ENCODE peak calls at places on chromosomes 11 and 22, in seven cellular contexts. J is SK-N-SH, M is DND-41, K is neural progenitor cell, Z is endodermal cell, E is HepG2, Q is fibroblast of lung. R is an unnamed sample.

GRCh38 chr11:129618046-129618569 is 197.5 kb upstream of the TMEM45B start:
- DNase-seq in K (no peak), Q (no peak), E (no peak), Z (no peak), M (no peak), J (no peak), R (no peak)

GRCh38 chr11:110305169-110306018 is 9.0 kb upstream of the RDX start:
- DNase-seq in Q (peak), K (no peak), E (peak), Z (no peak), M (no peak), J (peak), R (no peak)

GRCh38 chr22:28741200-28741757 is 341 bp downstream of the CHEK2 start:
- DNase-seq in E (no peak), K (peak), M (no peak), J (no peak), Z (no peak), Q (no peak), R (no peak)

GRCh38 chr22:35631597-35631996 is 14.5 kb upstream of the MB start:
- DNase-seq in K (no peak), E (peak), M (peak), Z (peak), Q (no peak), J (peak), R (peak)

GRCh38 chr22:30074994-30075393 is 5.3 kb upstream of the HORMAD2 start:
- DNase-seq in Z (no peak), J (no peak), E (no peak), Q (no peak), K (no peak), M (no peak), R (no peak)

GRCh38 chr11:66856496-66857233 is at the start of gene LRFN4:
- DNase-seq in M (no peak), K (peak), E (no peak), Q (peak), Z (no peak), J (peak), R (peak)

GRCh38 chr22:17751596-17751995 is 22.7 kb downstream of the BID start:
- DNase-seq in E (no peak), K (no peak), J (no peak), Q (no peak), Z (no peak), M (no peak), R (no peak)

GRCh38 chr22:35451602-35452001 is 51.7 kb downstream of the MCM5 start:
- DNase-seq in J (no peak), Z (peak), K (no peak), Q (no peak), M (no peak), E (no peak), R (no peak)

GRCh38 chr11:10588904-10589303 is 20.4 kb upstream of the LYVE1 start:
- DNase-seq in E (no peak), M (peak), K (no peak), Z (no peak), J (no peak), Q (no peak), R (no peak)

GRCh38 chr11:103170865-103171264 is 61.6 kb downstream of the DYNC2H1 start:
- DNase-seq in Q (peak), J (no peak), Z (no peak), K (no peak), E (no peak), M (no peak), R (no peak)

GRCh38 chr11:128503231-128503991 is 83.9 kb downstream of the ETS1 start:
- DNase-seq in Q (peak), J (no peak), Z (no peak), K (no peak), E (no peak), M (no peak), R (no peak)

GRCh38 chr22:42217752-42218280 is 52.6 kb downstream of the TCF20 start:
- DNase-seq in K (peak), M (no peak), Q (peak), J (no peak), Z (no peak), E (no peak), R (no peak)

GRCh38 chr11:126380909-126381308 is 25.4 kb downstream of the ST3GAL4 start:
- DNase-seq in M (no peak), E (no peak), J (no peak), Z (no peak), K (no peak), Q (no peak), R (no peak)

GRCh38 chr11:119315139-119316016 is 1.6 kb downstream of the MCAM start:
- DNase-seq in Q (peak), E (no peak), M (peak), K (peak), Z (peak), J (peak), R (no peak)

GRCh38 chr22:17264321-17265052 is 45.3 kb upstream of the ADA2 start:
- DNase-seq in K (peak), M (no peak), J (peak), Z (peak), Q (peak), E (no peak), R (no peak)

GRCh38 chr22:46577361-46578249 is 40.2 kb upstream of the CELSR1 start:
- DNase-seq in Z (peak), Q (no peak), M (no peak), E (no peak), J (peak), K (peak), R (no peak)

GRCh38 chr22:27488456-27489224 is 312.9 kb downstream of the MN1 start:
- DNase-seq in K (no peak), J (peak), E (peak), M (no peak), Z (no peak), Q (no peak), R (peak)

GRCh38 chr11:95849087-95849825 is 59.0 kb downstream of the CEP57 start:
- DNase-seq in K (peak), Q (peak), M (peak), E (peak), J (peak), Z (peak), R (peak)

GRCh38 chr22:29044657-29045176 is 16.9 kb downstream of the C22orf31 start:
- DNase-seq in J (no peak), Z (no peak), E (peak), Q (peak), K (no peak), M (no peak), R (no peak)

GRCh38 chr22:29695129-29695926 is 24.5 kb upstream of the CABP7 start:
- DNase-seq in J (peak), K (no peak), E (no peak), M (no peak), Q (no peak), Z (no peak), R (no peak)

GRCh38 chr11:1694064-1694845 is 2.7 kb upstream of the KRTAP5-6 start:
- DNase-seq in E (peak), K (peak), M (peak), Q (peak), Z (peak), J (peak), R (peak)

GRCh38 chr22:40665312-40665711 is 14.0 kb upstream of the MCHR1 start:
- DNase-seq in Z (no peak), J (no peak), E (no peak), Q (peak), M (no peak), K (no peak), R (no peak)

GRCh38 chr11:32366671-32367070 is 68.7 kb downstream of the WT1 start:
- DNase-seq in Q (peak), M (no peak), E (no peak), Z (no peak), J (no peak), K (no peak), R (no peak)

GRCh38 chr11:44797051-44797450 is 70.3 kb downstream of the TSPAN18 start:
- DNase-seq in Q (no peak), J (no peak), K (no peak), E (no peak), M (no peak), Z (no peak), R (no peak)

GRCh38 chr22:46936378-46936916 is 174.0 kb downstream of the TBC1D22A start:
- DNase-seq in Z (no peak), Q (peak), J (no peak), K (no peak), M (no peak), E (peak), R (peak)

GRCh38 chr11:88102595-88102929 is 72.7 kb downstream of the RAB38 start:
- DNase-seq in Q (no peak), J (no peak), E (no peak), Z (no peak), M (no peak), K (no peak), R (no peak)

GRCh38 chr22:27045103-27045940 is 387.9 kb downstream of the MIAT start:
- DNase-seq in Z (no peak), Q (peak), J (no peak), K (no peak), E (no peak), M (no peak), R (no peak)

GRCh38 chr11:134476435-134477021 is 64.5 kb upstream of the B3GAT1 start:
- DNase-seq in J (no peak), M (peak), Z (peak), K (peak), E (no peak), Q (no peak), R (no peak)

GRCh38 chr11:78161937-78162336 is 22.5 kb upstream of the ALG8 start:
- DNase-seq in M (no peak), K (no peak), E (no peak), Z (no peak), J (peak), Q (peak), R (no peak)

GRCh38 chr22:17866127-17866526 is 91.9 kb upstream of the BID start:
- DNase-seq in E (no peak), K (no peak), Q (no peak), Z (no peak), J (no peak), M (no peak), R (no peak)

GRCh38 chr11:35147273-35147672 is 8.3 kb downstream of the CD44 start:
- DNase-seq in K (no peak), J (no peak), E (no peak), Q (no peak), M (no peak), Z (no peak), R (no peak)

GRCh38 chr11:17915500-17916143 is 97.2 kb downstream of the SERGEF start:
- DNase-seq in E (no peak), M (no peak), J (no peak), Q (peak), K (no peak), Z (no peak), R (no peak)

GRCh38 chr11:35009191-35009940 is 92.9 kb downstream of the PDHX start:
- DNase-seq in J (no peak), Q (peak), E (peak), K (no peak), M (no peak), Z (no peak), R (peak)

GRCh38 chr11:8608646-8609045 is 14.6 kb upstream of the STK33 start:
- DNase-seq in Q (peak), K (no peak), Z (peak), E (no peak), M (no peak), J (no peak), R (no peak)

DNA sequence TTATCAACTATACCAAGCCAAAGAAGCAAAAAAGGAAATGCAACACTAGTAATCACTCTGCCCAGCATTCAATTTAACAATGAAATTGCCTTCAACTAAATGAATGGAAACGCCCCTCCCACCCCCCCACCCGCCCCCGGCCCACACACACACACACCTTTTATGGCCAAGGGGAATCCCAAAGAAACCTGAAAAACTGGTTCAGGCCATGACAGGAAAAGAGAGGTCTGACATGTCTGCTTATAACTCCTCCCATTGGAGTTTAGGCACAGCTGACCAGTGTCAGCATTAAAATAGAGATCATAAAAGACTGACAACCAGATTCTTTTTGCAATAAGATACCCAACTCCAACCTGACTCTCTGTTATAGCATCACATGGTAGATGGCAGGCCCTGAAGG is 42.6 kb downstream of the ACER3 start:
- DNase-seq in J (no peak), Q (no peak), Z (peak), M (no peak), E (no peak), K (no peak), R (peak)
- H3K4me3 ChIP-seq in J (no peak), Q (no peak), Z (no peak), M (no peak), E (no peak), K (no peak), R (no peak)

DNA sequence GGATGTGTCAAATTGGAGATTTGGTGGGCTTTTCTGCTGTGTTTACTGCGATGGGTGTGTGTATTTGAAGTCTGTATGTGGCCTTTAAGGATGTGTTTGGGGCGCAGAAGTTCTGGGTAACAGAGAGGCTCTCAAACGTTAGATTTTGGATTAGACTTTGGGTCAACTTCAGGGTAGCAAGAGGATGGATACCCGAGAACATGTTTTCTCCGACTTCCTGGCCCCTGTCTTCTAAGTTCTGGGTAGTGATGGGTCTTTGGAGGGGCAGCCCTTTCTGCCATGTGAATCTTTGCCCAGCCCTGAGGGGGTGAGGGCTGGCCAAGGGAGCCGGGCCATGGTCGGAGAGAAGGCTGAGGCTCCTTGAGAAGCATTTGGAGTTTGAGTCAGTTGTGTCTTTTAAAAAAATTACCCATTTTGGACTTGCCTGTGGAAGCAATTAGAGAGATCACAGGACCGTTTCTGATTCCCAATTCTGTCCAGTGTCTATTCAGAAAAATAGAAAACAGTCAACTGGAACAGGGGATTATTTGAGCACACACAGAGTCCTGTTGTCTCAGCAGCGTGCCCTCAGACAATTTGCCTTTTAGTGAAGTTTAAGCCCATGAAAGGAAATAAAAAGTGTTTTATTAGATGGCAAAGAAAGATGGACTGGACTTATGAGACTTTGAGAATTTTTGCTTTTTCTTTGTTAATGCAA is 114.4 kb downstream of the PTPRJ start:
- DNase-seq in Q (no peak), J (no peak), K (no peak), M (no peak), E (no peak), Z (no peak), R (no peak)
- TF ChIP-seq CTCF in Q (no peak), J (no peak), K (no peak), M (no peak), E (no peak), Z (no peak), R (no peak)

GRCh38 chr11:27717801-27718229 is 17.6 kb upstream of the BDNF start:
- DNase-seq in M (no peak), Q (peak), Z (no peak), K (peak), E (no peak), J (no peak), R (no peak)
- H3K9ac ChIP-seq in M (no peak), Q (peak), Z (no peak), K (no peak), E (no peak), J (peak), R (no peak)

DNA sequence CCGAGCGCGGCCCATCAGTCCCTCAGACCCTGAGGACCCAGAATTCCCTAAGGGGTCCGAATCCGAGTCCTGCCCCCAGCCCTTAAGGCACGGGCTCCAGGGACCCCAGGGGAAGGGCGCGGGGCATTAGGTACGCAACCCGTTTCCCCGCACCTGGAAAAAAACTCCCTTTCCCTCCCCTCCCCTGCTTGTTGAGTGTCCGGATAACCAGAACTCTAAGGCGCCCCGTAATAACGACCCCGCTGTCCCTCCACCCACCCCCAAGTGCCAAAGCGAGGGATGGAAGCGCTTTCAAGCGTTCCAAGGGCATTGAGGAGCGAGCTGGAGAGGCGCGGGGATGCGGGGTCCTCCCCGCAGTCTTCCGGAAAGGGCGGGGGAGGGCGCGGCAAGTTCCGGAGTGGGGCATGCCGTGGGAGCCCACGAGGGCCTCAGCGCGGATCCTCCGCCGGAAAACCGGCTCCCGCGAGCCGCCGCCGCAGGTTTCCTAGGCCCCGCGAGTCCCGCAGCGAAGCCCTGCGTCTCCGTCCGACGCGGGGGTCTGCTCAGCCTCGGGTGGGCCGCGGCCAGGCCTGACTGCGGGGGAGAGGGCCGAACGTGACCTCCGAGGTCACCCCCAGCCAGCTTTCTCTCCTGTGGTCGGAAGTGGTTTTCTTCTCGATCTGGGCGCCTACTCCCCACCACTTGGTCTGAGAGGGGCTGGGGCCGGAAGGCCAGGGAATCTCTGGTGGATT is 3.9 kb upstream of the CCND1 start:
- DNase-seq in Z (peak), Q (no peak), M (no peak), K (no peak), E (no peak), J (no peak), R (peak)
- H3K4me3 ChIP-seq in Z (peak), Q (no peak), M (no peak), K (peak), E (no peak), J (no peak), R (peak)

GRCh38 chr11:65225284-65226102 is 36.3 kb upstream of the POLA2 start:
- DNase-seq in E (peak), Z (peak), K (peak), Q (peak), J (peak), M (peak), R (peak)
- TF ChIP-seq CTCF in E (peak), Z (peak), K (peak), Q (peak), J (peak), M (peak), R (no peak)

DNA sequence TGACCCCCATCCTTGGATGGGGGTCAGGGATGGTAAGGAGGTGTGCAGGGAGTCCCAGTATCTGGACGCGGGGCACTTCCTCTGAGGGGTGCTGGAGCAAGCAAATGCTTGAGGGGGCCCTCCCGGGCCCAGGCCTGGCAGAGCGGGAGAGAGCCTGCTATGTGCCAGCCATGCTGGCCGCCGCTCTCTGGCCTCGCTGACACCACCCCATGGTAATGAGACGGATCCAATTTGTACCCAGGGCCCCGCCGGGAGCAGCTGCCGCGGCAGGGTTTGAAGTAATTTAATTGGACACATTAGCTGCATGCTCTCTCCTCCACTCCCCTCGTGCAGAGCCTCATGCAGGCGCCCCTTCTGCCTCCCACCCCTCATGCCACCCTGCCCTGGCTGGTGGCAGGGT is 6.3 kb downstream of the SYT7 start:
- DNase-seq in Z (no peak), Q (no peak), M (no peak), J (peak), K (no peak), E (no peak), R (no peak)
- H3K9ac ChIP-seq in Z (no peak), Q (no peak), M (no peak), J (no peak), K (no peak), E (no peak), R (no peak)

GRCh38 chr11:111838054-111838453 is 33.3 kb downstream of the ALG9 start:
- DNase-seq in Q (no peak), M (no peak), J (no peak), K (no peak), Z (no peak), E (no peak), R (no peak)

GRCh38 chr11:111843659-111844058 is 27.7 kb downstream of the ALG9 start:
- DNase-seq in K (no peak), Q (no peak), Z (no peak), J (no peak), M (no peak), E (no peak), R (no peak)

GRCh38 chr11:111845256-111846028 is 25.9 kb downstream of the ALG9 start:
- DNase-seq in Q (no peak), E (no peak), Z (no peak), J (no peak), M (no peak), K (no peak), R (no peak)

GRCh38 chr11:111840143-111840542 is 31.2 kb downstream of the ALG9 start:
- DNase-seq in M (no peak), K (peak), Z (peak), Q (peak), J (no peak), E (peak), R (no peak)

GRCh38 chr11:111841370-111842053 is 29.9 kb downstream of the ALG9 start:
- DNase-seq in Q (peak), E (peak), K (peak), J (peak), M (peak), Z (peak), R (peak)
- H3K4me3 ChIP-seq in Q (no peak), E (no peak), K (no peak), J (no peak), M (no peak), Z (peak), R (no peak)

GRCh38 chr11:97136067-97136466 is 746.3 kb downstream of the JRKL start:
- DNase-seq in K (no peak), Q (no peak), J (no peak), E (no peak), Z (no peak), M (no peak), R (no peak)

GRCh38 chr11:97143463-97143862 is 753.6 kb downstream of the JRKL start:
- DNase-seq in Z (no peak), E (no peak), K (no peak), M (no peak), J (no peak), Q (no peak), R (no peak)

GRCh38 chr11:97140885-97141494 is 751.2 kb downstream of the JRKL start:
- DNase-seq in K (peak), E (peak), J (peak), Z (peak), M (no peak), Q (no peak), R (no peak)
- TF ChIP-seq CTCF in K (peak), E (peak), J (peak), Z (peak), M (peak), Q (peak), R (peak)

R was measured in colonic mucosa.